ENCODE peak calls at places on chromosome 9, in ten cellular contexts. R, Y, D, W, F, H, S, K, M and U are unnamed samples.

GRCh38 chr9:112009656-112010055 is 113.0 kb downstream of the UGCG start:
- DNase-seq in F (no peak), H (no peak), S (no peak), R (no peak), Y (no peak), M (no peak), W (no peak), D (peak), K (no peak), U (no peak)

GRCh38 chr9:120966005-120966369 is 39.4 kb upstream of the TRAF1 start:
- DNase-seq in Y (no peak), R (no peak), S (no peak), M (no peak), F (no peak), W (no peak), D (no peak), K (no peak), H (no peak), U (no peak)

GRCh38 chr9:121026768-121027167 is 23.3 kb downstream of the C5 start:
- DNase-seq in M (no peak), K (no peak), Y (no peak), S (no peak), D (no peak), R (no peak), H (no peak), W (no peak), F (no peak), U (no peak)

GRCh38 chr9:76423216-76424177 is 29.3 kb upstream of the RFK start:
- DNase-seq in Y (no peak), S (peak), D (no peak), F (no peak), M (no peak), W (no peak), K (no peak), R (no peak), H (no peak), U (peak)

GRCh38 chr9:34659592-34660253 is 2.7 kb downstream of the CCL27 start:
- DNase-seq in D (no peak), F (no peak), Y (no peak), M (peak), R (no peak), H (peak), K (peak), W (no peak), S (peak), U (peak)

GRCh38 chr9:135017916-135018915 is 69.3 kb upstream of the OLFM1 start:
- DNase-seq in S (peak), K (no peak), H (no peak), W (no peak), F (no peak), D (no peak), R (no peak), Y (no peak), M (no peak), U (no peak)

GRCh38 chr9:76893395-76893932 is 12.4 kb downstream of the PRUNE2 start:
- DNase-seq in Y (no peak), W (peak), R (no peak), S (no peak), D (peak), K (no peak), M (no peak), H (no peak), F (no peak), U (no peak)

GRCh38 chr9:5621327-5621726 is 7.6 kb upstream of the RIC1 start:
- DNase-seq in M (no peak), Y (no peak), W (no peak), D (peak), R (no peak), S (no peak), F (no peak), H (no peak), K (peak), U (no peak)

GRCh38 chr9:134253596-134254205 is 72.6 kb upstream of the RXRA start:
- DNase-seq in R (no peak), W (no peak), F (no peak), D (peak), Y (no peak), H (no peak), M (no peak), K (no peak), S (no peak), U (no peak)

GRCh38 chr9:130847306-130848217 is 12.5 kb downstream of the ABL1 start:
- DNase-seq in F (no peak), K (peak), H (peak), S (peak), R (peak), M (no peak), Y (no peak), D (peak), W (peak), U (no peak)

GRCh38 chr9:23825143-23825531 is 903 bp downstream of the ELAVL2 start:
- DNase-seq in W (peak), K (peak), R (peak), H (no peak), D (no peak), Y (no peak), M (no peak), F (peak), S (peak), U (no peak)

GRCh38 chr9:14532716-14533115 is 160.5 kb downstream of the ZDHHC21 start:
- DNase-seq in F (no peak), S (no peak), M (no peak), D (no peak), W (no peak), K (no peak), Y (no peak), R (no peak), H (no peak), U (no peak)

GRCh38 chr9:21114311-21114710 is 27.3 kb downstream of the IFNW1 start:
- DNase-seq in H (no peak), K (no peak), F (no peak), M (no peak), W (no peak), S (no peak), Y (no peak), D (no peak), R (no peak), U (no peak)

GRCh38 chr9:97438666-97439065 is 26.8 kb downstream of the TDRD7 start:
- DNase-seq in F (no peak), S (no peak), K (no peak), D (peak), Y (no peak), M (no peak), R (no peak), W (no peak), H (no peak), U (no peak)

GRCh38 chr9:12933957-12934356 is 159.1 kb downstream of the LURAP1L start:
- DNase-seq in D (peak), M (no peak), H (peak), F (no peak), W (no peak), Y (no peak), S (no peak), R (no peak), K (peak), U (no peak)

GRCh38 chr9:91655664-91656063 is 232.0 kb upstream of the NFIL3 start:
- DNase-seq in M (no peak), K (no peak), D (no peak), Y (no peak), W (no peak), H (no peak), S (no peak), R (no peak), F (no peak), U (no peak)

GRCh38 chr9:8649157-8649556 is 849.6 kb upstream of the DMAC1 start:
- DNase-seq in W (no peak), Y (no peak), K (no peak), R (no peak), D (no peak), H (no peak), S (no peak), F (no peak), M (no peak), U (no peak)

GRCh38 chr9:12464368-12464767 is 228.8 kb upstream of the TYRP1 start:
- DNase-seq in W (no peak), R (no peak), S (peak), H (no peak), D (no peak), M (no peak), F (no peak), Y (no peak), K (no peak), U (peak)

GRCh38 chr9:35272989-35273388 is 111.2 kb downstream of the UNC13B start:
- DNase-seq in K (peak), S (no peak), H (no peak), D (peak), Y (no peak), R (no peak), M (no peak), W (no peak), F (no peak), U (no peak)

GRCh38 chr9:136031741-136032638 is 63.1 kb downstream of the NACC2 start:
- DNase-seq in H (no peak), S (no peak), K (no peak), Y (no peak), D (peak), M (no peak), R (no peak), W (no peak), F (no peak), U (no peak)

GRCh38 chr9:130330202-130330601 is 64.6 kb downstream of the HMCN2 start:
- DNase-seq in K (no peak), H (no peak), W (no peak), S (peak), F (no peak), M (peak), R (no peak), D (no peak), Y (no peak), U (no peak)

GRCh38 chr9:35763803-35764202 is 9.7 kb upstream of the MSMP start:
- DNase-seq in F (no peak), Y (no peak), M (no peak), D (no peak), R (no peak), K (no peak), W (no peak), H (no peak), S (no peak), U (no peak)

GRCh38 chr9:126403451-126403850 is 76.8 kb downstream of the MVB12B start:
- DNase-seq in D (peak), M (no peak), R (no peak), H (no peak), Y (no peak), W (no peak), F (no peak), K (no peak), S (no peak), U (no peak)

GRCh38 chr9:77402286-77402685 is 225.0 kb downstream of the VPS13A start:
- DNase-seq in W (no peak), F (no peak), Y (no peak), S (no peak), R (no peak), M (no peak), K (no peak), H (no peak), D (no peak), U (no peak)

GRCh38 chr9:129910628-129911567 is 75.6 kb downstream of the USP20 start:
- DNase-seq in H (peak), K (peak), S (no peak), F (no peak), W (no peak), D (peak), Y (no peak), M (no peak), R (no peak), U (no peak)

GRCh38 chr9:114016101-114016500 is 62.0 kb downstream of the AMBP start:
- DNase-seq in W (no peak), F (no peak), D (no peak), S (no peak), H (no peak), R (no peak), K (no peak), Y (no peak), M (no peak), U (no peak)

GRCh38 chr9:36840895-36841536 is 193.1 kb downstream of the PAX5 start:
- DNase-seq in D (peak), K (no peak), M (no peak), Y (no peak), R (no peak), H (no peak), S (peak), F (no peak), W (no peak), U (peak)

GRCh38 chr9:117549444-117549843 is 134.6 kb upstream of the ASTN2 start:
- DNase-seq in R (peak), D (no peak), M (no peak), H (no peak), S (no peak), K (no peak), W (no peak), F (no peak), Y (no peak), U (no peak)

GRCh38 chr9:114361542-114361941 is 26.2 kb downstream of the AKNA start:
- DNase-seq in D (no peak), K (no peak), F (no peak), Y (no peak), R (no peak), S (no peak), W (no peak), M (no peak), H (no peak), U (no peak)

GRCh38 chr9:131650254-131650653 is 89.6 kb downstream of the RAPGEF1 start:
- DNase-seq in K (no peak), M (no peak), F (no peak), H (no peak), S (no peak), W (no peak), R (no peak), D (peak), Y (no peak), U (no peak)

GRCh38 chr9:97987490-97987889 is 4.3 kb downstream of the ANP32B start:
- DNase-seq in S (no peak), R (no peak), H (no peak), D (no peak), F (no peak), W (no peak), M (no peak), Y (no peak), K (no peak), U (no peak)

GRCh38 chr9:3436629-3437028 is 89.2 kb downstream of the RFX3 start:
- DNase-seq in W (no peak), H (no peak), F (no peak), M (no peak), K (no peak), R (no peak), D (peak), S (peak), Y (no peak), U (no peak)

GRCh38 chr9:126371007-126371870 is 44.6 kb downstream of the MVB12B start:
- DNase-seq in R (peak), F (no peak), S (no peak), M (no peak), W (no peak), Y (no peak), K (no peak), D (no peak), H (no peak), U (no peak)

GRCh38 chr9:86741311-86742215 is 205.7 kb downstream of the GAS1 start:
- DNase-seq in R (no peak), D (peak), H (no peak), M (no peak), W (no peak), F (no peak), Y (no peak), S (no peak), K (peak), U (no peak)

GRCh38 chr9:38142201-38142600 is 73.2 kb upstream of the SHB start:
- DNase-seq in D (peak), R (no peak), M (no peak), K (peak), F (no peak), H (peak), W (no peak), S (no peak), Y (no peak), U (no peak)

GRCh38 chr9:33320230-33320567 is 29.9 kb downstream of the NFX1 start:
- DNase-seq in K (no peak), H (no peak), S (no peak), W (no peak), M (no peak), D (no peak), R (no peak), F (no peak), Y (no peak), U (no peak)

GRCh38 chr9:22084336-22085035 is 75.4 kb upstream of the CDKN2B start:
- DNase-seq in S (peak), Y (no peak), H (peak), R (no peak), W (no peak), M (no peak), K (no peak), D (peak), F (no peak), U (peak)

GRCh38 chr9:95507456-95508241 is 9.1 kb downstream of the PTCH1 start:
- DNase-seq in R (peak), Y (peak), S (peak), M (no peak), D (peak), H (peak), K (peak), F (no peak), W (peak), U (peak)